ENCODE peak calls at places on chromosome 15, in four cellular contexts. One of them, this sample, is unnamed.

GRCh38 chr15:29687939-29688884 is 134.1 kb downstream of the TJP1 start:
- DNase-seq in HepG2: no peak
- DNase-seq in sigmoid colon: no peak
- DNase-seq in stomach: peak
- DNase-seq in this sample: no peak

GRCh38 chr15:50262533-50262932 is 3.0 kb downstream of the HDC start:
- DNase-seq in stomach: no peak
- DNase-seq in HepG2: no peak
- DNase-seq in sigmoid colon: no peak
- DNase-seq in this sample: no peak

GRCh38 chr15:96553451-96553850 is 223.0 kb downstream of the NR2F2 start:
- DNase-seq in stomach: no peak
- DNase-seq in HepG2: no peak
- DNase-seq in sigmoid colon: no peak
- DNase-seq in this sample: no peak

GRCh38 chr15:41936649-41937567 is 35.4 kb downstream of the EHD4 start:
- DNase-seq in stomach: peak
- DNase-seq in HepG2: no peak
- DNase-seq in sigmoid colon: no peak
- DNase-seq in this sample: no peak

GRCh38 chr15:40264321-40265153 is 18.3 kb downstream of the ANKRD63 start:
- DNase-seq in sigmoid colon: no peak
- DNase-seq in HepG2: no peak
- DNase-seq in stomach: no peak
- DNase-seq in this sample: peak

GRCh38 chr15:101115887-101116680 is 135.8 kb downstream of the CHSY1 start:
- DNase-seq in sigmoid colon: peak
- DNase-seq in HepG2: no peak
- DNase-seq in stomach: no peak
- DNase-seq in this sample: peak

GRCh38 chr15:66673410-66674322 is 28.4 kb upstream of the SMAD6 start:
- DNase-seq in sigmoid colon: no peak
- DNase-seq in HepG2: no peak
- DNase-seq in stomach: peak
- DNase-seq in this sample: peak

GRCh38 chr15:31214864-31215489 is 111.7 kb upstream of the KLF13 start:
- DNase-seq in stomach: peak
- DNase-seq in HepG2: no peak
- DNase-seq in sigmoid colon: peak
- DNase-seq in this sample: peak

GRCh38 chr15:57097246-57097645 is 178.8 kb downstream of the TCF12 start:
- DNase-seq in HepG2: no peak
- DNase-seq in stomach: no peak
- DNase-seq in sigmoid colon: no peak
- DNase-seq in this sample: no peak

GRCh38 chr15:61633951-61634350 is 404.8 kb upstream of the RORA start:
- DNase-seq in sigmoid colon: no peak
- DNase-seq in HepG2: no peak
- DNase-seq in stomach: no peak
- DNase-seq in this sample: no peak

GRCh38 chr15:52306270-52306669 is 10.7 kb upstream of the MYO5C start:
- DNase-seq in stomach: no peak
- DNase-seq in sigmoid colon: no peak
- DNase-seq in HepG2: no peak
- DNase-seq in this sample: no peak

GRCh38 chr15:72727154-72727553 is 41.1 kb downstream of the BBS4 start:
- DNase-seq in HepG2: peak
- DNase-seq in sigmoid colon: no peak
- DNase-seq in stomach: no peak
- DNase-seq in this sample: no peak

GRCh38 chr15:53197426-53197839 is 407.3 kb upstream of the ONECUT1 start:
- DNase-seq in sigmoid colon: peak
- DNase-seq in stomach: peak
- DNase-seq in HepG2: peak
- DNase-seq in this sample: peak

GRCh38 chr15:37095197-37095992 is 5.0 kb downstream of the MEIS2 start:
- DNase-seq in sigmoid colon: no peak
- DNase-seq in HepG2: no peak
- DNase-seq in stomach: no peak
- DNase-seq in this sample: peak

GRCh38 chr15:26873846-26874245 is 7.0 kb downstream of the GABRA5 start:
- DNase-seq in HepG2: no peak
- DNase-seq in stomach: no peak
- DNase-seq in sigmoid colon: no peak
- DNase-seq in this sample: peak

GRCh38 chr15:85047271-85047948 is 65.8 kb downstream of the PDE8A start:
- DNase-seq in HepG2: peak
- DNase-seq in sigmoid colon: no peak
- DNase-seq in stomach: no peak
- DNase-seq in this sample: no peak
- TF ChIP-seq EP300 in HepG2: no peak
- TF ChIP-seq EP300 in sigmoid colon: no peak
- TF ChIP-seq EP300 in stomach: no peak
- TF ChIP-seq EP300 in this sample: peak

DNA sequence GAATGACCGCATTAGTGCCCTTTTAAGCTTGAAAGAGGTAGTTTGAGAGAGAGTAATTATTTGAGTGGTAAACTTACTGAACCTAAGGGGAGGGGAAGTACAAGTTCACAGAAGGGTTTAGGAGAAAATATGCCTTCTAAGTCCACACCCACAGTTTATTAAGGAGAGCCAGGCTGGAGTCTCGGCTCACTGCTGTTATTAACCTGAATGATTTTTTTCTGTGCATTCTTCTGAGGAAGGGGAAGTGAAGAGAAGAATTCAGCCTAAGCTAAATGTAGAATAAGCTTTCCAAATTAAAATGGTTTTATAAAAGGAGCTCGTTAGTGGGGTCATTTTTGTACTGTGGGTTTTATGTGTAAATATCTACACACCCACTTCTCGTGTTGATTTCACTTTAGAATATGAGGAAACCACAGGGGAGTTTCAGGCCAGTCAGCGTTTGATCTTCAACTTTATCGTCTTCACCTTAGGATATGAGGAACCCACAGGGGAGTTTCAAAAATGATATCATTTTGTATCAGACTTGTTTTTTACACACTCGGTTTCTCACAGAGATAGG is 1.5 kb downstream of the WHAMM start:
- DNase-seq in sigmoid colon: no peak
- DNase-seq in stomach: no peak
- DNase-seq in HepG2: no peak
- DNase-seq in this sample: no peak
- TF ChIP-seq POLR2AphosphoS5 in sigmoid colon: no peak
- TF ChIP-seq POLR2AphosphoS5 in stomach: no peak
- TF ChIP-seq POLR2AphosphoS5 in HepG2: no peak
- TF ChIP-seq POLR2AphosphoS5 in this sample: no peak

GRCh38 chr15:80785335-80785734 is 6.2 kb downstream of the CEMIP start:
- DNase-seq in sigmoid colon: no peak
- DNase-seq in HepG2: no peak
- DNase-seq in stomach: no peak
- DNase-seq in this sample: no peak

GRCh38 chr15:80779658-80780415 is 667 bp downstream of the CEMIP start:
- DNase-seq in stomach: no peak
- DNase-seq in sigmoid colon: no peak
- DNase-seq in HepG2: peak
- DNase-seq in this sample: no peak

GRCh38 chr15:80780416-80781221 is 1.4 kb downstream of the CEMIP start:
- DNase-seq in stomach: peak
- DNase-seq in HepG2: peak
- DNase-seq in sigmoid colon: no peak
- DNase-seq in this sample: peak

GRCh38 chr15:80785811-80786354 is 6.7 kb downstream of the CEMIP start:
- DNase-seq in sigmoid colon: no peak
- DNase-seq in HepG2: no peak
- DNase-seq in stomach: no peak
- DNase-seq in this sample: no peak

GRCh38 chr15:80783275-80783674 is 4.1 kb downstream of the CEMIP start:
- DNase-seq in HepG2: no peak
- DNase-seq in sigmoid colon: no peak
- DNase-seq in stomach: no peak
- DNase-seq in this sample: no peak
- TF ChIP-seq EP300 in HepG2: no peak
- TF ChIP-seq EP300 in sigmoid colon: no peak
- TF ChIP-seq EP300 in stomach: no peak
- TF ChIP-seq EP300 in this sample: no peak

GRCh38 chr15:69435980-69436379 is 16.6 kb upstream of the RPLP1 start:
- DNase-seq in HepG2: no peak
- DNase-seq in stomach: no peak
- DNase-seq in sigmoid colon: no peak
- DNase-seq in this sample: no peak
- TF ChIP-seq POLR2AphosphoS5 in HepG2: no peak
- TF ChIP-seq POLR2AphosphoS5 in stomach: no peak
- TF ChIP-seq POLR2AphosphoS5 in sigmoid colon: no peak
- TF ChIP-seq POLR2AphosphoS5 in this sample: no peak

GRCh38 chr15:85154061-85154460 is 172.4 kb downstream of the PDE8A start:
- DNase-seq in HepG2: no peak
- DNase-seq in sigmoid colon: no peak
- DNase-seq in stomach: no peak
- DNase-seq in this sample: no peak
- TF ChIP-seq EP300 in HepG2: no peak
- TF ChIP-seq EP300 in sigmoid colon: no peak
- TF ChIP-seq EP300 in stomach: no peak
- TF ChIP-seq EP300 in this sample: no peak

DNA sequence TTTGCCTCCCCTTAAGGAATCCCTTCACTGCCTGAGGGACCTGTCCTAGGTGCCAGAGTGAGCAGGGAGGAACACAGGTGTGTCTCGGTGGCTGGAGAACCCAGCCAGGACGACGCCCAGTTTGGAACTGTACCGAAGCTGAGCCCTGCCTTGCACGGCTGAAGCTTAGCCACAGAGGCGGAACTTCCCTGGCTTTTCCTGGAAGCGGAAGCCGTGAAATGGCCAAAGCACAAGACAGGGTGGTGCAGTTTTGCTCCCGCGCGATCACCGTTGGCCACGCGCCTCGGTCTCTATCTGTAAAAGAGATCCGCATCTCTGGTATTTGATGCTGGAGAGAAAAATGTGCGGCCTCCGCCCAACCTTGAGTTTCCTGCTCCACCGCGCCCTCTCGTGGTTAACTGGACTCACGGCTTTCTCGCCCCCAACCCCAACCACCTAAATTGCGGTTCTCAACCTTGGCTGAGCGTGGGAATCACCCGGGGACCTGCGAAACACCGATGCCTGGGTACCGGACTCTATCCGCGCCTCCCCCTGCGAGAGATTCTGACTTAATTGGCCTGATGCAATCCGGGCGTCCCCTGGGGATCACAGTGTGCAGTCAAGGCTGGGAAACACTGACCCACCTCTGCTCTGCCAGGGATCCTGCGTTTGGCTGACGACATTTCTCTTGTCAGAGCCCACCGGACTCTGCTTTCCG is 70.7 kb upstream of the ABHD2 start:
- DNase-seq in stomach: peak
- DNase-seq in sigmoid colon: peak
- DNase-seq in HepG2: peak
- DNase-seq in this sample: peak
- TF ChIP-seq POLR2AphosphoS5 in stomach: peak
- TF ChIP-seq POLR2AphosphoS5 in sigmoid colon: peak
- TF ChIP-seq POLR2AphosphoS5 in HepG2: no peak
- TF ChIP-seq POLR2AphosphoS5 in this sample: no peak

GRCh38 chr15:77034620-77035467 is 36.1 kb downstream of the TSPAN3 start:
- DNase-seq in sigmoid colon: peak
- DNase-seq in HepG2: no peak
- DNase-seq in stomach: peak
- DNase-seq in this sample: no peak

GRCh38 chr15:77036537-77037474 is 34.1 kb downstream of the TSPAN3 start:
- DNase-seq in HepG2: no peak
- DNase-seq in stomach: peak
- DNase-seq in sigmoid colon: peak
- DNase-seq in this sample: no peak

GRCh38 chr15:77035584-77035983 is 35.3 kb downstream of the TSPAN3 start:
- DNase-seq in stomach: peak
- DNase-seq in sigmoid colon: peak
- DNase-seq in HepG2: no peak
- DNase-seq in this sample: no peak

GRCh38 chr15:77037475-77038209 is 33.3 kb downstream of the TSPAN3 start:
- DNase-seq in sigmoid colon: peak
- DNase-seq in HepG2: no peak
- DNase-seq in stomach: peak
- DNase-seq in this sample: no peak

GRCh38 chr15:77035999-77036471 is 34.9 kb downstream of the TSPAN3 start:
- DNase-seq in stomach: peak
- DNase-seq in sigmoid colon: peak
- DNase-seq in HepG2: no peak
- DNase-seq in this sample: no peak
- TF ChIP-seq EP300 in stomach: no peak
- TF ChIP-seq EP300 in sigmoid colon: no peak
- TF ChIP-seq EP300 in HepG2: no peak
- TF ChIP-seq EP300 in this sample: no peak

DNA sequence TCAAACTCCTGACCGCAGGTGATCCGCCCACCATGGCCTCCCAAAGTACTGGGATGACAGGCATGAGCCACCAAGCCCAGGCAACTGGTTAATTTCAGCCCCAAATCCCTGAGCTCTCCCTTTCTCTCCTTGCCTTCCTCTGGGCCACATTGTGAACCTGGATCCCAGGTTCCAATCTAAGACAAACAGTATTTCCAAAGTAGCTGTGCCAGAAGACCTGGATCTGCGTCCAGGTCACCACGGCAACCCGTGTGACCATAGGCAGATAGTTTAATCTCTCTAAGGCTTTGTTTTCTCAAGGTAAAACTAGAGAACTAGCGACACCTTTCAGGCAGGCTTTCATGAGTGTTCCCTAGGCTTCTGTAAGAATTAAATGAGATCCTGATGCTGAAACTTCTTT is 5.9 kb upstream of the RBPMS2 start:
- DNase-seq in sigmoid colon: no peak
- DNase-seq in stomach: peak
- DNase-seq in HepG2: no peak
- DNase-seq in this sample: no peak
- TF ChIP-seq POLR2AphosphoS5 in sigmoid colon: no peak
- TF ChIP-seq POLR2AphosphoS5 in stomach: no peak
- TF ChIP-seq POLR2AphosphoS5 in HepG2: no peak
- TF ChIP-seq POLR2AphosphoS5 in this sample: no peak

GRCh38 chr15:34101366-34102174 is at the start of the genes EMC7 and PGBD4:
- DNase-seq in HepG2: peak
- DNase-seq in sigmoid colon: peak
- DNase-seq in stomach: peak
- DNase-seq in this sample: peak
- TF ChIP-seq EP300 in HepG2: no peak
- TF ChIP-seq EP300 in sigmoid colon: no peak
- TF ChIP-seq EP300 in stomach: no peak
- TF ChIP-seq EP300 in this sample: no peak